ENCODE peak calls at places on chromosomes 7 and 10, in six cellular contexts. O is A549, K is HepG2, H is SK-N-SH, V is H1, Z is K562. B is an unnamed sample.

GRCh38 chr7:148806187-148806586 is 77.9 kb downstream of the EZH2 start:
- DNase-seq in Z (no peak), K (no peak), V (no peak), O (no peak), H (no peak), B (no peak)

GRCh38 chr10:76576276-76576962 is 1061.2 kb downstream of the KCNMA1 start:
- DNase-seq in V (no peak), O (no peak), K (no peak), H (no peak), Z (no peak), B (no peak)

GRCh38 chr10:2933041-2933440 is 134.3 kb upstream of the PFKP start:
- DNase-seq in K (no peak), H (peak), O (no peak), V (no peak), Z (no peak), B (no peak)

GRCh38 chr7:72441791-72442190 is 29.7 kb upstream of the CALN1 start:
- DNase-seq in O (no peak), V (no peak), H (no peak), K (no peak), Z (no peak), B (no peak)

GRCh38 chr10:60986779-60987178 is 42.8 kb upstream of the RHOBTB1 start:
- DNase-seq in K (no peak), O (no peak), H (no peak), V (no peak), Z (no peak), B (no peak)

GRCh38 chr10:131041361-131041916 is 270.1 kb downstream of the TCERG1L start:
- DNase-seq in H (no peak), K (no peak), O (no peak), V (no peak), Z (no peak), B (no peak)

GRCh38 chr7:114715907-114716306 is 206.0 kb upstream of the MDFIC start:
- DNase-seq in V (no peak), Z (no peak), H (no peak), O (no peak), K (no peak), B (no peak)

GRCh38 chr7:130022115-130022514 is 29.1 kb downstream of the ZC3HC1 start:
- DNase-seq in K (no peak), H (no peak), O (no peak), V (no peak), Z (no peak), B (no peak)

GRCh38 chr10:125593644-125594043 is 89.3 kb downstream of the TEX36 start:
- DNase-seq in Z (no peak), H (no peak), O (no peak), K (no peak), V (no peak), B (no peak)

GRCh38 chr10:89416465-89416864 is 2.1 kb downstream of the IFIT5 start:
- DNase-seq in Z (no peak), O (no peak), V (no peak), H (no peak), K (no peak), B (no peak)

GRCh38 chr10:95308389-95309302 is 17.8 kb upstream of the PDLIM1 start:
- DNase-seq in K (peak), V (no peak), O (peak), H (no peak), Z (no peak), B (no peak)

GRCh38 chr7:3575753-3576531 is 274.9 kb downstream of the SDK1 start:
- DNase-seq in H (no peak), O (no peak), Z (no peak), V (no peak), K (peak), B (no peak)

GRCh38 chr7:50837965-50838364 is 55.3 kb upstream of the GRB10 start:
- DNase-seq in Z (no peak), V (no peak), K (peak), O (peak), H (no peak), B (no peak)

GRCh38 chr7:74606909-74607255 is 50.6 kb upstream of the GTF2I start:
- DNase-seq in Z (no peak), O (no peak), K (no peak), H (no peak), V (no peak), B (no peak)

GRCh38 chr10:117455346-117455745 is 80.1 kb upstream of the PDZD8 start:
- DNase-seq in Z (no peak), K (no peak), V (no peak), H (no peak), O (no peak), B (no peak)

GRCh38 chr7:102287082-102287464 is 405 bp downstream of the SH2B2 start:
- DNase-seq in Z (peak), H (peak), V (no peak), O (no peak), K (no peak), B (no peak)

GRCh38 chr10:22263106-22263505 is 45.3 kb upstream of the EBLN1 start:
- DNase-seq in H (no peak), V (no peak), K (no peak), O (no peak), Z (no peak), B (no peak)

GRCh38 chr7:23232966-23233365 is 13.6 kb upstream of the GPNMB start:
- DNase-seq in V (no peak), O (no peak), Z (no peak), H (no peak), K (no peak), B (no peak)

GRCh38 chr10:79112898-79113431 is 44.2 kb downstream of the ZMIZ1 start:
- DNase-seq in H (peak), Z (no peak), V (no peak), O (peak), K (no peak), B (no peak)

GRCh38 chr7:138000081-138000701 is 1.7 kb downstream of the CREB3L2 start:
- DNase-seq in Z (peak), O (no peak), H (no peak), K (peak), V (no peak), B (no peak)

GRCh38 chr7:96495751-96496216 is 173.9 kb upstream of the SLC25A13 start:
- DNase-seq in H (peak), V (no peak), O (no peak), Z (no peak), K (no peak), B (peak)

GRCh38 chr7:94639384-94639783 is 16.5 kb downstream of the SGCE start:
- DNase-seq in H (no peak), O (no peak), Z (no peak), V (no peak), K (no peak), B (no peak)

GRCh38 chr10:122949296-122949695 is 4.7 kb downstream of the C10orf88 start:
- DNase-seq in O (no peak), V (no peak), H (no peak), Z (no peak), K (no peak), B (no peak)

DNA sequence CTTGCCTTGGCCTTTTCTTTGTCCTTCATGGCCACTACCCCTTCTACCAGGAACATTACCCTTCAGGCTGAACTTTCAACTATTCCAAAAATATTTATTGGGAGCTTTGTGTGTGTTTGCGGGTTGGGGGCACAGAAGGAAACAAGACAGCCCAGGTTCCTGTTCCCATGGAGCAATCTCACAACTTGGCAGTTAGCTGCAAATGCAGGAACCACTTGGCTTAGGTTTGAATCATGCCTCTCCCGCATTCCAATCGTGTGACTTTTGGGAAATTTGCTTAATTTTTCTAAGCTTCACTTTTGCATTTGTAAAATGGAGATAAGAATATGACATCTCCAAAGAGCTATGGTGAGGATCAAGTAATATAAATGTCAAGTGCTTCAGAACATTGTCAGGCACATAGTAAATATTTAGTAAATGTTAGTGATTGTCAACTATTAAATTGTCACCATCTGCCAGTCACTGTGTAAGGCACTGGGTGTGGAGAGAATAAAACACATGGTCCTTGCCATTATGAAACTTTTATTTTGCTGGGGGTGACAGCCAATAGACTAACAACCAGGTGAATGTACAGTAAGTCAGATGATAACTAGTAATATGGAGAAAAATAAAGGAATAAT is 277.1 kb downstream of the SNX13 start:
- DNase-seq in Z (no peak), H (no peak), V (no peak), K (no peak), O (no peak), B (no peak)
- TF ChIP-seq CHD2 in Z (no peak), H (no peak), V (no peak), K (no peak), O (no peak), B (no peak)

DNA sequence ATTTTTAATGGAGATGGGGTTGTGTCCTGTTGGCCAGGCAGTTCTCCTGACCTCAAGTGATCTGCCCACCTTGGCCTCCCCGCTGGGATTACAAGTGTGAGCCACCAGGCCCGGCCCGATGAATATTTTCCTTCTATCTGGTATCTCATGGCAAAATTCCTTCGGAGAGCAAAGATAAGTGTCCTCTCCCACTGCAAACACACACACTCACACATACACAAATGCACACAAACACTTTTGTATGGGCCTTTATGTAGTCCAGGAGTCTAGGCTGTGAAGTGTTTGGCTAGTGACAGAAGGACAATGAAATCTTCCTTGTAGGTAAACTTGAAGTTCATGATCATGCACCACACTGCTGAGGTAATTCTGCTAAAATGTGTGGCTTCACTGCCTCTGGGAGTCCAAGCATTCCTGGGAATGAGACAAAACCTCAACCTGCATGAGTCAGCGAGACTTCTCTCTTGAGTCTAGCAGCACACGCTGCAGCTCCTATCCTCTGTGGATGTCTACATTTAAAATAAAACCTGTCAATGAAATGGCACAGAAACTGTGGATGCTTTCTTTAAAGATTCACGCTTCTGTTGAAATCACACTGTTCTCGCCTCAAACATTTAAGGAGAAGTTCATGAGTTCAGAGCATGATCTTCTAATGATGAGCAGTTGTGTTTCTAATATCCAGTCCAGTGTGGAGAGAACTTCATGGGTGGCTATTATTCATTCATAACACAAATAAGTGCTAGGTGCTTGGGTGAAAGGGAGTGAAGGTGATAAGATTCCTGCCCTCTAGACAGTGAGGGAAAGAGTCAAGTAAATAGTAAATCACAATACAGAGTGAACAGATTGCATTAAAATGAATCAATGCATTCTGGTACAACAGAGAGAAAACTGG is 96.5 kb downstream of the NRP1 start:
- DNase-seq in H (no peak), O (peak), K (peak), V (no peak), Z (no peak), B (no peak)
- TF ChIP-seq CHD2 in H (no peak), O (no peak), K (no peak), V (no peak), Z (no peak), B (no peak)

GRCh38 chr10:70444613-70445222 is 3.2 kb upstream of the NODAL start:
- DNase-seq in O (no peak), V (no peak), Z (no peak), K (no peak), H (no peak), B (no peak)
- TF ChIP-seq CHD2 in O (no peak), V (no peak), Z (no peak), K (no peak), H (no peak), B (no peak)

GRCh38 chr10:119080521-119081259 is at the start of gene EIF3A:
- DNase-seq in K (peak), H (peak), O (peak), Z (peak), V (peak), B (peak)

GRCh38 chr10:119078422-119079179 is 2.0 kb downstream of the EIF3A start:
- DNase-seq in Z (no peak), V (no peak), H (no peak), K (no peak), O (no peak), B (no peak)

GRCh38 chr10:119079572-119080520 is 771 bp downstream of the EIF3A start:
- DNase-seq in K (peak), V (peak), H (peak), Z (peak), O (peak), B (no peak)
- TF ChIP-seq CHD2 in K (peak), V (peak), H (peak), Z (peak), O (peak), B (peak)

GRCh38 chr7:1536105-1536767 is 5.7 kb downstream of the MAFK start:
- DNase-seq in K (no peak), Z (no peak), V (no peak), H (no peak), O (no peak), B (no peak)

GRCh38 chr7:1538544-1539345 is 8.2 kb downstream of the MAFK start:
- DNase-seq in H (peak), K (no peak), O (no peak), Z (no peak), V (no peak), B (no peak)

GRCh38 chr7:1535695-1536094 is 5.2 kb downstream of the MAFK start:
- DNase-seq in H (no peak), Z (no peak), K (no peak), V (peak), O (no peak), B (no peak)

GRCh38 chr7:1537631-1538412 is 7.3 kb downstream of the MAFK start:
- DNase-seq in H (peak), K (no peak), Z (peak), O (peak), V (peak), B (no peak)

GRCh38 chr7:1536768-1537630 is 6.5 kb downstream of the MAFK start:
- DNase-seq in Z (peak), V (peak), K (peak), O (peak), H (peak), B (no peak)
- TF ChIP-seq CHD2 in Z (no peak), V (no peak), K (no peak), O (peak), H (peak), B (no peak)

GRCh38 chr7:159030490-159031134 is 114.1 kb downstream of the VIPR2 start:
- DNase-seq in K (peak), Z (peak), O (peak), V (peak), H (peak), B (no peak)
- TF ChIP-seq CHD2 in K (no peak), Z (no peak), O (no peak), V (no peak), H (peak), B (no peak)

DNA sequence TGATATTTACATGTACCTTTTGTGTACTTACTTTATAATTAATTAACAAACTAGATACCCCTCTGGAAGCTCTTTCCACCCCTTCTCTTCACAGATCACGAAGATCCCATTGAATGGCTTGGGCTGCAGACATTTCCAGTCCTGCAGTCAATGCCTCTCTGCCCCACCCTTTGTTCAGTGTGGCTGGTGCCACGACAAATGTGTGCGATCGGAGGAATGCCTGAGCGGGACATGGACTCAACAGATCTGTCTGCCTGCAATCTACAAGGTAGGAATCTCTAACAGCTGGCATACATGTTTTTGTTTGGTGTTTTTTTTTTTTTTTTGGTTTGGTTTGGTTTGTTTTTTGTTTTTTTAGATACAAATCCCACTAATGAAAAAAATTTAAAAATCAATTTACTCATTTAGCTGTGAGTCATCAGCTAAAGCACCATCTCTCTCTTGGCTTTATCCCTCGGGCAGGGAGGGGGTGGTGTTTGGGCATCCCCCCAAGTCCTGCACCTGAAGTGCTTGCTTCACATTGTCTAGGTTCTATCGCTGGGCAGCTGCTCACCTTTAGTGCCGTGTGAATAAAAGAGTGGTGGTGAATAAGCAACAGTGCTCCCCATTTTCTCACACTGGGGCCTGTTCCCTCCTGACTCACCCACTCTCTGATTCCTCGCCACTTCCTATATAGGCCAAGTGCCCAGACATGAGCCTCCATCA is 68.9 kb downstream of the MET start:
- DNase-seq in V (no peak), Z (no peak), H (no peak), O (no peak), K (no peak), B (no peak)
- TF ChIP-seq CHD2 in V (no peak), Z (no peak), H (no peak), O (no peak), K (no peak), B (no peak)

DNA sequence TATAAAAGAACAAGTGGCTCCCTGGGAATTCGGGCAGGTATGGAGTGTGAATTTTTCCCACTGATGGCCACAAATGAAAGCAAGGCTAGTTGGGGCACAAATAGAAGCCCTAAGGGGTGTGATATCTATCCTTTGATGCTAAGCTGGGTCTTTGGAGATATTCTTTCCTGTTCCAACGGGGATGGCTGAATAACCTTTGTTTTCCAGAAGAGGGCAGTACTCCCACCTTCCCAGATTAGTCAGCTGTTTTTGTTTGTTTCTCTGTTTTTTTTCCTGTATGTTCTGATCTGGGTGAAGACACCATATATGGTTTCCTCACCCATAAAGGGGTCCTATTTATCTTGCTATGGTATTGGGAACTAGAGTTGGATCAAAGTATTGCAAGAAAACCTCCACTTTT is 947.7 kb upstream of the SORCS1 start:
- DNase-seq in V (no peak), O (no peak), K (no peak), H (peak), Z (no peak), B (no peak)
- TF ChIP-seq CHD2 in V (no peak), O (no peak), K (no peak), H (no peak), Z (no peak), B (no peak)